ENCODE peak calls at places on chromosomes 1 and 21, in eight cellular contexts. One of them, this sample, is unnamed.

GRCh38 chr21:16055012-16055411 is 325.2 kb downstream of the USP25 start:
- DNase-seq in NCI-H69: no peak
- DNase-seq in stimulated activated CD8-positive, alpha-beta memory T cell treated with anti-CD3 and anti-CD28 coated beads, Interleukin-2, amount 100 ng/mL, for 1 hour: no peak
- DNase-seq in B cell: no peak
- DNase-seq in GM13977: no peak
- DNase-seq in SW 1271: no peak
- DNase-seq in left ventricle myocardium inferior: no peak
- DNase-seq in left ventricle myocardium superior: no peak
- DNase-seq in this sample: no peak

GRCh38 chr1:234708700-234709395 is 98.9 kb upstream of the IRF2BP2 start:
- DNase-seq in NCI-H69: no peak
- DNase-seq in left ventricle myocardium inferior: no peak
- DNase-seq in GM13977: no peak
- DNase-seq in B cell: no peak
- DNase-seq in SW 1271: no peak
- DNase-seq in stimulated activated CD8-positive, alpha-beta memory T cell treated with anti-CD3 and anti-CD28 coated beads, Interleukin-2, amount 100 ng/mL, for 1 hour: no peak
- DNase-seq in left ventricle myocardium superior: no peak
- DNase-seq in this sample: no peak

GRCh38 chr1:241934181-241934815 is 23.3 kb upstream of the BECN2 start:
- DNase-seq in SW 1271: no peak
- DNase-seq in NCI-H69: peak
- DNase-seq in stimulated activated CD8-positive, alpha-beta memory T cell treated with anti-CD3 and anti-CD28 coated beads, Interleukin-2, amount 100 ng/mL, for 1 hour: no peak
- DNase-seq in GM13977: no peak
- DNase-seq in left ventricle myocardium superior: no peak
- DNase-seq in B cell: no peak
- DNase-seq in left ventricle myocardium inferior: no peak
- DNase-seq in this sample: no peak

GRCh38 chr1:172906778-172907592 is 143.8 kb downstream of the TNFSF18 start:
- DNase-seq in stimulated activated CD8-positive, alpha-beta memory T cell treated with anti-CD3 and anti-CD28 coated beads, Interleukin-2, amount 100 ng/mL, for 1 hour: no peak
- DNase-seq in left ventricle myocardium inferior: no peak
- DNase-seq in left ventricle myocardium superior: no peak
- DNase-seq in GM13977: no peak
- DNase-seq in SW 1271: peak
- DNase-seq in B cell: no peak
- DNase-seq in NCI-H69: no peak
- DNase-seq in this sample: no peak

GRCh38 chr1:53462769-53463501 is 3.7 kb downstream of the DMRTB1 start:
- DNase-seq in B cell: no peak
- DNase-seq in GM13977: no peak
- DNase-seq in left ventricle myocardium superior: no peak
- DNase-seq in SW 1271: no peak
- DNase-seq in stimulated activated CD8-positive, alpha-beta memory T cell treated with anti-CD3 and anti-CD28 coated beads, Interleukin-2, amount 100 ng/mL, for 1 hour: no peak
- DNase-seq in left ventricle myocardium inferior: no peak
- DNase-seq in NCI-H69: no peak
- DNase-seq in this sample: no peak

GRCh38 chr1:41623736-41624135 is 139.3 kb upstream of the EDN2 start:
- DNase-seq in SW 1271: no peak
- DNase-seq in left ventricle myocardium superior: no peak
- DNase-seq in B cell: peak
- DNase-seq in GM13977: peak
- DNase-seq in left ventricle myocardium inferior: no peak
- DNase-seq in stimulated activated CD8-positive, alpha-beta memory T cell treated with anti-CD3 and anti-CD28 coated beads, Interleukin-2, amount 100 ng/mL, for 1 hour: no peak
- DNase-seq in NCI-H69: peak
- DNase-seq in this sample: no peak

GRCh38 chr1:172144445-172145060 is 275.9 kb upstream of the C1orf105 start:
- DNase-seq in NCI-H69: peak
- DNase-seq in left ventricle myocardium superior: peak
- DNase-seq in SW 1271: no peak
- DNase-seq in left ventricle myocardium inferior: peak
- DNase-seq in stimulated activated CD8-positive, alpha-beta memory T cell treated with anti-CD3 and anti-CD28 coated beads, Interleukin-2, amount 100 ng/mL, for 1 hour: no peak
- DNase-seq in B cell: no peak
- DNase-seq in GM13977: no peak
- DNase-seq in this sample: no peak

GRCh38 chr1:206143537-206144155 is 26.5 kb upstream of the AVPR1B start:
- DNase-seq in NCI-H69: peak
- DNase-seq in left ventricle myocardium superior: no peak
- DNase-seq in B cell: no peak
- DNase-seq in SW 1271: no peak
- DNase-seq in left ventricle myocardium inferior: no peak
- DNase-seq in stimulated activated CD8-positive, alpha-beta memory T cell treated with anti-CD3 and anti-CD28 coated beads, Interleukin-2, amount 100 ng/mL, for 1 hour: no peak
- DNase-seq in GM13977: no peak
- DNase-seq in this sample: no peak

GRCh38 chr1:8663915-8664331 is 153.5 kb downstream of the RERE start:
- DNase-seq in SW 1271: no peak
- DNase-seq in GM13977: peak
- DNase-seq in left ventricle myocardium inferior: no peak
- DNase-seq in left ventricle myocardium superior: no peak
- DNase-seq in NCI-H69: no peak
- DNase-seq in stimulated activated CD8-positive, alpha-beta memory T cell treated with anti-CD3 and anti-CD28 coated beads, Interleukin-2, amount 100 ng/mL, for 1 hour: no peak
- DNase-seq in B cell: peak
- DNase-seq in this sample: no peak

GRCh38 chr1:61452354-61452990 is 272.5 kb downstream of the TM2D1 start:
- DNase-seq in SW 1271: no peak
- DNase-seq in NCI-H69: peak
- DNase-seq in left ventricle myocardium inferior: no peak
- DNase-seq in GM13977: no peak
- DNase-seq in left ventricle myocardium superior: no peak
- DNase-seq in stimulated activated CD8-positive, alpha-beta memory T cell treated with anti-CD3 and anti-CD28 coated beads, Interleukin-2, amount 100 ng/mL, for 1 hour: no peak
- DNase-seq in B cell: no peak
- DNase-seq in this sample: no peak

GRCh38 chr1:119320100-119320499 is 48.5 kb upstream of the HAO2 start:
- DNase-seq in left ventricle myocardium inferior: no peak
- DNase-seq in SW 1271: no peak
- DNase-seq in GM13977: no peak
- DNase-seq in B cell: no peak
- DNase-seq in left ventricle myocardium superior: no peak
- DNase-seq in NCI-H69: no peak
- DNase-seq in stimulated activated CD8-positive, alpha-beta memory T cell treated with anti-CD3 and anti-CD28 coated beads, Interleukin-2, amount 100 ng/mL, for 1 hour: no peak
- DNase-seq in this sample: no peak

GRCh38 chr21:34992736-34993135 is 56.4 kb downstream of the RUNX1 start:
- DNase-seq in SW 1271: no peak
- DNase-seq in NCI-H69: no peak
- DNase-seq in left ventricle myocardium superior: no peak
- DNase-seq in left ventricle myocardium inferior: no peak
- DNase-seq in GM13977: no peak
- DNase-seq in stimulated activated CD8-positive, alpha-beta memory T cell treated with anti-CD3 and anti-CD28 coated beads, Interleukin-2, amount 100 ng/mL, for 1 hour: no peak
- DNase-seq in B cell: no peak
- DNase-seq in this sample: no peak

GRCh38 chr1:108852541-108852940 is 4.4 kb downstream of the AKNAD1 start:
- DNase-seq in GM13977: no peak
- DNase-seq in NCI-H69: no peak
- DNase-seq in left ventricle myocardium superior: no peak
- DNase-seq in stimulated activated CD8-positive, alpha-beta memory T cell treated with anti-CD3 and anti-CD28 coated beads, Interleukin-2, amount 100 ng/mL, for 1 hour: no peak
- DNase-seq in SW 1271: no peak
- DNase-seq in B cell: no peak
- DNase-seq in left ventricle myocardium inferior: no peak
- DNase-seq in this sample: no peak

GRCh38 chr1:176754663-176755062 is 291.7 kb downstream of the PAPPA2 start:
- DNase-seq in NCI-H69: no peak
- DNase-seq in left ventricle myocardium inferior: no peak
- DNase-seq in B cell: no peak
- DNase-seq in GM13977: no peak
- DNase-seq in SW 1271: no peak
- DNase-seq in stimulated activated CD8-positive, alpha-beta memory T cell treated with anti-CD3 and anti-CD28 coated beads, Interleukin-2, amount 100 ng/mL, for 1 hour: no peak
- DNase-seq in left ventricle myocardium superior: no peak
- DNase-seq in this sample: no peak

GRCh38 chr1:218671573-218671972 is 326.4 kb downstream of the TGFB2 start:
- DNase-seq in stimulated activated CD8-positive, alpha-beta memory T cell treated with anti-CD3 and anti-CD28 coated beads, Interleukin-2, amount 100 ng/mL, for 1 hour: no peak
- DNase-seq in SW 1271: no peak
- DNase-seq in left ventricle myocardium superior: no peak
- DNase-seq in NCI-H69: peak
- DNase-seq in left ventricle myocardium inferior: no peak
- DNase-seq in GM13977: no peak
- DNase-seq in B cell: no peak
- DNase-seq in this sample: no peak

GRCh38 chr1:225845633-225846259 is 35.8 kb downstream of the EPHX1 start:
- DNase-seq in SW 1271: peak
- DNase-seq in NCI-H69: peak
- DNase-seq in left ventricle myocardium superior: peak
- DNase-seq in stimulated activated CD8-positive, alpha-beta memory T cell treated with anti-CD3 and anti-CD28 coated beads, Interleukin-2, amount 100 ng/mL, for 1 hour: no peak
- DNase-seq in GM13977: peak
- DNase-seq in B cell: no peak
- DNase-seq in left ventricle myocardium inferior: peak
- DNase-seq in this sample: no peak

GRCh38 chr1:203985676-203986075 is 87.2 kb upstream of the SOX13 start:
- DNase-seq in NCI-H69: no peak
- DNase-seq in stimulated activated CD8-positive, alpha-beta memory T cell treated with anti-CD3 and anti-CD28 coated beads, Interleukin-2, amount 100 ng/mL, for 1 hour: no peak
- DNase-seq in left ventricle myocardium inferior: no peak
- DNase-seq in GM13977: no peak
- DNase-seq in SW 1271: no peak
- DNase-seq in B cell: no peak
- DNase-seq in left ventricle myocardium superior: no peak
- DNase-seq in this sample: no peak

GRCh38 chr1:235866207-235866912 is at the start of gene LYST:
- DNase-seq in GM13977: peak
- DNase-seq in left ventricle myocardium inferior: peak
- DNase-seq in B cell: peak
- DNase-seq in stimulated activated CD8-positive, alpha-beta memory T cell treated with anti-CD3 and anti-CD28 coated beads, Interleukin-2, amount 100 ng/mL, for 1 hour: peak
- DNase-seq in SW 1271: peak
- DNase-seq in left ventricle myocardium superior: peak
- DNase-seq in NCI-H69: peak
- DNase-seq in this sample: no peak

GRCh38 chr1:43622471-43622870 is 27.5 kb upstream of the KDM4A start:
- DNase-seq in GM13977: no peak
- DNase-seq in B cell: no peak
- DNase-seq in NCI-H69: no peak
- DNase-seq in left ventricle myocardium inferior: no peak
- DNase-seq in left ventricle myocardium superior: no peak
- DNase-seq in SW 1271: no peak
- DNase-seq in stimulated activated CD8-positive, alpha-beta memory T cell treated with anti-CD3 and anti-CD28 coated beads, Interleukin-2, amount 100 ng/mL, for 1 hour: no peak
- DNase-seq in this sample: no peak

GRCh38 chr1:100463809-100464424 is 74.0 kb upstream of the GPR88 start:
- DNase-seq in left ventricle myocardium superior: peak
- DNase-seq in left ventricle myocardium inferior: peak
- DNase-seq in stimulated activated CD8-positive, alpha-beta memory T cell treated with anti-CD3 and anti-CD28 coated beads, Interleukin-2, amount 100 ng/mL, for 1 hour: no peak
- DNase-seq in SW 1271: peak
- DNase-seq in GM13977: peak
- DNase-seq in B cell: peak
- DNase-seq in NCI-H69: peak
- DNase-seq in this sample: peak

GRCh38 chr1:92909321-92909720 is 51.9 kb downstream of the DIPK1A start:
- DNase-seq in left ventricle myocardium inferior: no peak
- DNase-seq in left ventricle myocardium superior: no peak
- DNase-seq in SW 1271: peak
- DNase-seq in NCI-H69: no peak
- DNase-seq in B cell: no peak
- DNase-seq in GM13977: no peak
- DNase-seq in stimulated activated CD8-positive, alpha-beta memory T cell treated with anti-CD3 and anti-CD28 coated beads, Interleukin-2, amount 100 ng/mL, for 1 hour: no peak
- DNase-seq in this sample: no peak

GRCh38 chr1:29752141-29752540 is 515.8 kb downstream of the PTPRU start:
- DNase-seq in B cell: no peak
- DNase-seq in left ventricle myocardium superior: no peak
- DNase-seq in GM13977: no peak
- DNase-seq in left ventricle myocardium inferior: no peak
- DNase-seq in SW 1271: no peak
- DNase-seq in stimulated activated CD8-positive, alpha-beta memory T cell treated with anti-CD3 and anti-CD28 coated beads, Interleukin-2, amount 100 ng/mL, for 1 hour: no peak
- DNase-seq in NCI-H69: no peak
- DNase-seq in this sample: no peak

GRCh38 chr21:44611551-44611950 is 328 bp upstream of the KRTAP10-8 start:
- DNase-seq in stimulated activated CD8-positive, alpha-beta memory T cell treated with anti-CD3 and anti-CD28 coated beads, Interleukin-2, amount 100 ng/mL, for 1 hour: no peak
- DNase-seq in left ventricle myocardium inferior: no peak
- DNase-seq in GM13977: no peak
- DNase-seq in NCI-H69: no peak
- DNase-seq in left ventricle myocardium superior: no peak
- DNase-seq in SW 1271: no peak
- DNase-seq in B cell: no peak
- DNase-seq in this sample: no peak

GRCh38 chr21:29196021-29196663 is 65.7 kb downstream of the MAP3K7CL start:
- DNase-seq in SW 1271: peak
- DNase-seq in left ventricle myocardium inferior: no peak
- DNase-seq in B cell: peak
- DNase-seq in left ventricle myocardium superior: no peak
- DNase-seq in NCI-H69: peak
- DNase-seq in stimulated activated CD8-positive, alpha-beta memory T cell treated with anti-CD3 and anti-CD28 coated beads, Interleukin-2, amount 100 ng/mL, for 1 hour: peak
- DNase-seq in GM13977: peak
- DNase-seq in this sample: peak

GRCh38 chr21:34734696-34735095 is 65.9 kb downstream of the CLIC6 start:
- DNase-seq in left ventricle myocardium inferior: no peak
- DNase-seq in NCI-H69: no peak
- DNase-seq in SW 1271: no peak
- DNase-seq in stimulated activated CD8-positive, alpha-beta memory T cell treated with anti-CD3 and anti-CD28 coated beads, Interleukin-2, amount 100 ng/mL, for 1 hour: no peak
- DNase-seq in left ventricle myocardium superior: no peak
- DNase-seq in B cell: no peak
- DNase-seq in GM13977: no peak
- DNase-seq in this sample: no peak

GRCh38 chr1:1779691-1780597 is 1.7 kb upstream of the NADK start:
- DNase-seq in SW 1271: no peak
- DNase-seq in left ventricle myocardium superior: peak
- DNase-seq in B cell: peak
- DNase-seq in GM13977: peak
- DNase-seq in stimulated activated CD8-positive, alpha-beta memory T cell treated with anti-CD3 and anti-CD28 coated beads, Interleukin-2, amount 100 ng/mL, for 1 hour: peak
- DNase-seq in NCI-H69: peak
- DNase-seq in left ventricle myocardium inferior: peak
- DNase-seq in this sample: peak

GRCh38 chr1:92907949-92908684 is 53.1 kb downstream of the DIPK1A start:
- DNase-seq in left ventricle myocardium superior: no peak
- DNase-seq in B cell: no peak
- DNase-seq in SW 1271: peak
- DNase-seq in NCI-H69: no peak
- DNase-seq in left ventricle myocardium inferior: no peak
- DNase-seq in GM13977: no peak
- DNase-seq in stimulated activated CD8-positive, alpha-beta memory T cell treated with anti-CD3 and anti-CD28 coated beads, Interleukin-2, amount 100 ng/mL, for 1 hour: no peak
- DNase-seq in this sample: no peak

GRCh38 chr1:163258181-163258580 is 55.5 kb upstream of the RGS5 start:
- DNase-seq in left ventricle myocardium inferior: no peak
- DNase-seq in NCI-H69: no peak
- DNase-seq in stimulated activated CD8-positive, alpha-beta memory T cell treated with anti-CD3 and anti-CD28 coated beads, Interleukin-2, amount 100 ng/mL, for 1 hour: no peak
- DNase-seq in SW 1271: no peak
- DNase-seq in left ventricle myocardium superior: no peak
- DNase-seq in B cell: no peak
- DNase-seq in GM13977: no peak
- DNase-seq in this sample: no peak

GRCh38 chr21:14900611-14901010 is 164.2 kb downstream of the NRIP1 start:
- DNase-seq in NCI-H69: no peak
- DNase-seq in GM13977: no peak
- DNase-seq in B cell: no peak
- DNase-seq in SW 1271: no peak
- DNase-seq in stimulated activated CD8-positive, alpha-beta memory T cell treated with anti-CD3 and anti-CD28 coated beads, Interleukin-2, amount 100 ng/mL, for 1 hour: no peak
- DNase-seq in left ventricle myocardium inferior: no peak
- DNase-seq in left ventricle myocardium superior: no peak
- DNase-seq in this sample: no peak

GRCh38 chr1:9302745-9303524 is 10.2 kb downstream of the SPSB1 start:
- DNase-seq in NCI-H69: no peak
- DNase-seq in left ventricle myocardium superior: no peak
- DNase-seq in left ventricle myocardium inferior: peak
- DNase-seq in GM13977: no peak
- DNase-seq in B cell: no peak
- DNase-seq in stimulated activated CD8-positive, alpha-beta memory T cell treated with anti-CD3 and anti-CD28 coated beads, Interleukin-2, amount 100 ng/mL, for 1 hour: no peak
- DNase-seq in SW 1271: peak
- DNase-seq in this sample: no peak

GRCh38 chr1:66752000-66752592 is at the start of gene DYNLT5:
- DNase-seq in B cell: no peak
- DNase-seq in left ventricle myocardium superior: peak
- DNase-seq in GM13977: peak
- DNase-seq in stimulated activated CD8-positive, alpha-beta memory T cell treated with anti-CD3 and anti-CD28 coated beads, Interleukin-2, amount 100 ng/mL, for 1 hour: no peak
- DNase-seq in NCI-H69: no peak
- DNase-seq in left ventricle myocardium inferior: peak
- DNase-seq in SW 1271: no peak
- DNase-seq in this sample: no peak

GRCh38 chr1:3429766-3430165 is 24.7 kb upstream of the ARHGEF16 start:
- DNase-seq in left ventricle myocardium superior: no peak
- DNase-seq in NCI-H69: no peak
- DNase-seq in left ventricle myocardium inferior: no peak
- DNase-seq in SW 1271: no peak
- DNase-seq in GM13977: no peak
- DNase-seq in B cell: no peak
- DNase-seq in stimulated activated CD8-positive, alpha-beta memory T cell treated with anti-CD3 and anti-CD28 coated beads, Interleukin-2, amount 100 ng/mL, for 1 hour: no peak
- DNase-seq in this sample: no peak

GRCh38 chr1:208081972-208082371 is 162.2 kb downstream of the PLXNA2 start:
- DNase-seq in NCI-H69: no peak
- DNase-seq in stimulated activated CD8-positive, alpha-beta memory T cell treated with anti-CD3 and anti-CD28 coated beads, Interleukin-2, amount 100 ng/mL, for 1 hour: no peak
- DNase-seq in left ventricle myocardium inferior: no peak
- DNase-seq in GM13977: no peak
- DNase-seq in SW 1271: no peak
- DNase-seq in left ventricle myocardium superior: no peak
- DNase-seq in B cell: no peak
- DNase-seq in this sample: no peak

GRCh38 chr1:44698138-44698537 is 23.6 kb downstream of the ARMH1 start:
- DNase-seq in GM13977: no peak
- DNase-seq in B cell: no peak
- DNase-seq in left ventricle myocardium inferior: no peak
- DNase-seq in stimulated activated CD8-positive, alpha-beta memory T cell treated with anti-CD3 and anti-CD28 coated beads, Interleukin-2, amount 100 ng/mL, for 1 hour: no peak
- DNase-seq in SW 1271: no peak
- DNase-seq in left ventricle myocardium superior: no peak
- DNase-seq in NCI-H69: no peak
- DNase-seq in this sample: no peak

This sample was measured in GM12892.